ENCODE peak calls at places on chromosomes 11 and 22, in nine cellular contexts. D, Y, M, H, G, W, P, J and S are unnamed samples.

GRCh38 chr11:112227002-112227401 is 774 bp downstream of the PTS start:
- DNase-seq in D (no peak), Y (peak), M (no peak), H (no peak), G (no peak), W (no peak), P (peak), J (peak), S (peak)

GRCh38 chr11:86923993-86924766 is 31.0 kb downstream of the FZD4 start:
- DNase-seq in D (no peak), Y (peak), M (no peak), H (no peak), G (peak), W (no peak), P (no peak), J (no peak), S (peak)

GRCh38 chr22:37378642-37379058 is 48.6 kb downstream of the ELFN2 start:
- DNase-seq in D (no peak), Y (no peak), M (no peak), H (no peak), G (no peak), W (no peak), P (no peak), J (no peak), S (no peak)

GRCh38 chr11:10095412-10096207 is 198.4 kb downstream of the SBF2 start:
- DNase-seq in D (no peak), Y (no peak), M (no peak), H (no peak), G (no peak), W (no peak), P (no peak), J (no peak), S (no peak)

GRCh38 chr11:75275581-75275980 is 35.0 kb downstream of the TPBGL start:
- DNase-seq in D (peak), Y (no peak), M (peak), H (no peak), G (peak), W (peak), P (peak), J (peak), S (peak)

GRCh38 chr11:126485986-126486635 is 130.6 kb downstream of the ST3GAL4 start:
- DNase-seq in D (no peak), Y (no peak), M (no peak), H (no peak), G (no peak), W (no peak), P (no peak), J (no peak), S (no peak)

GRCh38 chr11:72773696-72774095 is 20.2 kb downstream of the STARD10 start:
- DNase-seq in D (no peak), Y (no peak), M (no peak), H (no peak), G (no peak), W (no peak), P (peak), J (peak), S (no peak)

GRCh38 chr11:19441752-19442553 is 201.2 kb upstream of the E2F8 start:
- DNase-seq in D (no peak), Y (peak), M (no peak), H (peak), G (no peak), W (no peak), P (peak), J (peak), S (no peak)

GRCh38 chr11:10539339-10539738 is 1.6 kb downstream of the RNF141 start:
- DNase-seq in D (no peak), Y (no peak), M (no peak), H (no peak), G (no peak), W (no peak), P (no peak), J (no peak), S (no peak)

GRCh38 chr22:47433627-47434026 is 671.2 kb downstream of the TBC1D22A start:
- DNase-seq in D (no peak), Y (no peak), M (no peak), H (no peak), G (no peak), W (no peak), P (no peak), J (no peak), S (no peak)

GRCh38 chr22:36456459-36456835 is 25.0 kb downstream of the TXN2 start:
- DNase-seq in D (no peak), Y (no peak), M (no peak), H (no peak), G (no peak), W (no peak), P (no peak), J (no peak), S (no peak)

GRCh38 chr22:36221799-36222751 is 17.3 kb downstream of the APOL2 start:
- DNase-seq in D (peak), Y (peak), M (no peak), H (no peak), G (peak), W (peak), P (no peak), J (peak), S (peak)

GRCh38 chr11:26319906-26320305 is 12.0 kb upstream of the ANO3 start:
- DNase-seq in D (no peak), Y (no peak), M (no peak), H (no peak), G (peak), W (no peak), P (no peak), J (peak), S (no peak)

GRCh38 chr22:17822087-17822486 is 47.8 kb upstream of the BID start:
- DNase-seq in D (no peak), Y (no peak), M (no peak), H (no peak), G (no peak), W (no peak), P (no peak), J (no peak), S (no peak)

GRCh38 chr11:65217441-65218423 is 36.0 kb downstream of the CAPN1 start:
- DNase-seq in D (no peak), Y (no peak), M (no peak), H (no peak), G (peak), W (no peak), P (no peak), J (no peak), S (no peak)

GRCh38 chr11:121071456-121072236 is 29.4 kb upstream of the TECTA start:
- DNase-seq in D (no peak), Y (no peak), M (no peak), H (peak), G (peak), W (no peak), P (no peak), J (no peak), S (peak)

GRCh38 chr11:111531687-111532364 is 8.7 kb upstream of the LAYN start:
- DNase-seq in D (no peak), Y (peak), M (no peak), H (no peak), G (peak), W (peak), P (peak), J (peak), S (no peak)

GRCh38 chr11:122747358-122747757 is 90.9 kb upstream of the CRTAM start:
- DNase-seq in D (no peak), Y (no peak), M (no peak), H (no peak), G (no peak), W (no peak), P (peak), J (no peak), S (no peak)

GRCh38 chr11:18063131-18063530 is 17.1 kb upstream of the TPH1 start:
- DNase-seq in D (no peak), Y (no peak), M (no peak), H (no peak), G (no peak), W (no peak), P (no peak), J (no peak), S (no peak)

GRCh38 chr11:10459029-10459970 is 4.2 kb downstream of the AMPD3 start:
- DNase-seq in D (peak), Y (no peak), M (no peak), H (no peak), G (peak), W (peak), P (no peak), J (no peak), S (no peak)

GRCh38 chr11:116579857-116580727 is 192.7 kb downstream of the BUD13 start:
- DNase-seq in D (no peak), Y (no peak), M (no peak), H (no peak), G (peak), W (no peak), P (no peak), J (no peak), S (peak)

GRCh38 chr11:45925550-45925949 is 3.1 kb downstream of the LARGE2 start:
- DNase-seq in D (no peak), Y (no peak), M (no peak), H (no peak), G (no peak), W (no peak), P (no peak), J (no peak), S (no peak)

GRCh38 chr11:130383363-130384168 is 44.8 kb downstream of the ADAMTS8 start:
- DNase-seq in D (no peak), Y (peak), M (no peak), H (no peak), G (peak), W (no peak), P (peak), J (peak), S (peak)

GRCh38 chr11:1546077-1546535 is 26.0 kb downstream of the DUSP8 start:
- DNase-seq in D (no peak), Y (no peak), M (no peak), H (no peak), G (peak), W (no peak), P (no peak), J (no peak), S (peak)

GRCh38 chr11:115390441-115390840 is 113.8 kb downstream of the CADM1 start:
- DNase-seq in D (no peak), Y (no peak), M (no peak), H (no peak), G (no peak), W (no peak), P (no peak), J (no peak), S (peak)

GRCh38 chr11:35267504-35267903 is 128.5 kb downstream of the CD44 start:
- DNase-seq in D (no peak), Y (peak), M (no peak), H (no peak), G (no peak), W (no peak), P (peak), J (peak), S (no peak)

GRCh38 chr11:46977940-46978595 is 41.5 kb downstream of the CSTPP1 start:
- DNase-seq in D (no peak), Y (no peak), M (no peak), H (no peak), G (no peak), W (no peak), P (peak), J (peak), S (no peak)

GRCh38 chr22:46508391-46508999 is 28.9 kb downstream of the CELSR1 start:
- DNase-seq in D (no peak), Y (no peak), M (no peak), H (no peak), G (peak), W (no peak), P (no peak), J (no peak), S (no peak)

GRCh38 chr11:109034341-109034696 is 369.4 kb downstream of the DDX10 start:
- DNase-seq in D (no peak), Y (no peak), M (no peak), H (no peak), G (no peak), W (no peak), P (peak), J (peak), S (no peak)

GRCh38 chr11:111573821-111574249 is 28.4 kb upstream of the SIK2 start:
- DNase-seq in D (no peak), Y (no peak), M (no peak), H (no peak), G (no peak), W (no peak), P (no peak), J (no peak), S (no peak)

GRCh38 chr11:67371549-67372231 is 1.7 kb downstream of the CLCF1 start:
- DNase-seq in D (no peak), Y (peak), M (no peak), H (no peak), G (peak), W (peak), P (peak), J (peak), S (peak)

GRCh38 chr11:132058211-132058772 is 687.9 kb downstream of the NTM start:
- DNase-seq in D (no peak), Y (no peak), M (no peak), H (peak), G (peak), W (no peak), P (peak), J (peak), S (peak)

GRCh38 chr22:40890881-40891280 is 29.0 kb upstream of the DNAJB7 start:
- DNase-seq in D (no peak), Y (no peak), M (no peak), H (no peak), G (no peak), W (no peak), P (peak), J (peak), S (no peak)

GRCh38 chr22:32013200-32013599 is 29.9 kb upstream of the SLC5A1 start:
- DNase-seq in D (no peak), Y (no peak), M (no peak), H (no peak), G (no peak), W (no peak), P (no peak), J (no peak), S (no peak)

GRCh38 chr22:46672731-46673130 is 52.5 kb downstream of the GRAMD4 start:
- DNase-seq in D (no peak), Y (no peak), M (no peak), H (no peak), G (no peak), W (no peak), P (no peak), J (no peak), S (no peak)